ENCODE peak calls at places on chromosomes 12 and 14, in seven cellular contexts. H, S, I, D, T, F and K are unnamed samples. For H3K27me3, the result is how much of the 10 kb centered on the place peaks cover.

GRCh38 chr12:104340177-104340576 is 36.6 kb downstream of the EID3 start:
- DNase-seq in F (no peak), S (no peak), H (no peak), T (peak), I (no peak), D (no peak), K (no peak)

GRCh38 chr12:93442411-93443340 is 929 bp upstream of the UBE2N start:
- DNase-seq in H (no peak), I (no peak), D (no peak), T (peak), S (no peak), F (no peak), K (no peak)

GRCh38 chr12:2395352-2395977 is 342.7 kb downstream of the CACNA1C start:
- DNase-seq in I (peak), H (peak), T (peak), F (peak), S (peak), D (peak), K (no peak)

GRCh38 chr12:130459916-130460315 is 122.2 kb downstream of the PIWIL1 start:
- DNase-seq in S (no peak), D (no peak), H (no peak), I (no peak), F (no peak), T (no peak), K (no peak)

GRCh38 chr12:54497883-54498282 is 331 bp downstream of the NCKAP1L start:
- DNase-seq in S (no peak), I (no peak), D (no peak), F (no peak), H (no peak), T (no peak), K (no peak)

GRCh38 chr12:31828057-31828456 is 99.2 kb upstream of the AMN1 start:
- DNase-seq in F (no peak), S (no peak), H (no peak), D (no peak), T (no peak), I (no peak), K (no peak)

GRCh38 chr12:76018672-76019071 is 12.9 kb downstream of the PHLDA1 start:
- DNase-seq in T (no peak), S (no peak), I (no peak), F (no peak), D (no peak), H (no peak), K (no peak)

GRCh38 chr12:132084681-132085635 is 59.2 kb downstream of the DDX51 start:
- DNase-seq in H (peak), S (peak), F (no peak), T (peak), D (peak), I (peak), K (peak)

GRCh38 chr14:54529811-54530210 is 20.1 kb downstream of the CGRRF1 start:
- DNase-seq in T (peak), F (no peak), D (no peak), H (no peak), I (no peak), S (peak), K (no peak)

GRCh38 chr12:87667378-87667777 is 361.8 kb downstream of the C12orf50 start:
- DNase-seq in H (no peak), D (no peak), F (no peak), T (peak), S (no peak), I (no peak), K (no peak)

GRCh38 chr14:51929156-51929555 is 60.2 kb upstream of the RTRAF start:
- DNase-seq in H (no peak), D (no peak), I (no peak), S (no peak), T (peak), F (no peak), K (no peak)

GRCh38 chr12:102299731-102300130 is 102.1 kb upstream of the PMCH start:
- DNase-seq in T (no peak), F (no peak), I (no peak), H (no peak), D (no peak), S (no peak), K (no peak)

GRCh38 chr12:122917508-122918227 is 21.7 kb upstream of the VPS37B start:
- DNase-seq in I (peak), H (peak), D (peak), T (peak), S (peak), F (no peak), K (no peak)

DNA sequence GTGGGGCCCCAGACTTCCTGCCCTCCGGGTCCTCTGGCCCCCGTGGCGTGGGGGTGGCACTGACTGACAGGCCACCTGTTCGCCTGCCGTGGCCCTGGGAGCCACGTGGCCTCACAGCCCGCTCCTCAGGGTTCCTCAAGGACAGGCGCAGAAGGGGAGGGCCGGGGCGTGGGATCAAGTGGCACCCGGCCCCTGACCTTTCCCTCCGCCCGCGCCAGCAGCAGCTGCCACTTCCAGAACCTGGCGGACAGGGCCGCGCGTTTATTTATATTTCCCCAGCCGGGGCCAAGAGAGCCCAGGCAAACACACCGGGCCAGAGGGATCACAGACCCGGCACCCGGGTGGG is 92.6 kb downstream of the RFLNA start:
- DNase-seq in D (peak), F (no peak), S (no peak), T (no peak), I (peak), H (peak), K (peak)
- TF ChIP-seq POLR2A in D (peak), F (no peak), S (no peak), T (no peak), I (no peak), H (no peak), K (no peak)

GRCh38 chr12:40446385-40446784 is 221.6 kb downstream of the LRRK2 start:
- DNase-seq in S (no peak), I (no peak), D (no peak), T (peak), F (no peak), H (peak), K (no peak)
- TF ChIP-seq CTCF in S (no peak), I (no peak), D (no peak), T (peak), F (no peak), H (peak), K (no peak)

GRCh38 chr12:62190921-62191746 is 69.1 kb upstream of the USP15 start:
- DNase-seq in T (peak), F (no peak), D (peak), H (no peak), S (no peak), I (no peak), K (no peak)

GRCh38 chr12:62191747-62192485 is 68.3 kb upstream of the USP15 start:
- DNase-seq in D (peak), S (no peak), T (no peak), H (no peak), F (no peak), I (no peak), K (no peak)

GRCh38 chr12:62194616-62195015 is 65.6 kb upstream of the USP15 start:
- DNase-seq in F (no peak), H (no peak), S (no peak), D (no peak), I (no peak), T (no peak), K (no peak)

GRCh38 chr12:62194031-62194430 is 66.2 kb upstream of the USP15 start:
- DNase-seq in F (no peak), T (no peak), S (no peak), D (no peak), H (peak), I (no peak), K (no peak)

DNA sequence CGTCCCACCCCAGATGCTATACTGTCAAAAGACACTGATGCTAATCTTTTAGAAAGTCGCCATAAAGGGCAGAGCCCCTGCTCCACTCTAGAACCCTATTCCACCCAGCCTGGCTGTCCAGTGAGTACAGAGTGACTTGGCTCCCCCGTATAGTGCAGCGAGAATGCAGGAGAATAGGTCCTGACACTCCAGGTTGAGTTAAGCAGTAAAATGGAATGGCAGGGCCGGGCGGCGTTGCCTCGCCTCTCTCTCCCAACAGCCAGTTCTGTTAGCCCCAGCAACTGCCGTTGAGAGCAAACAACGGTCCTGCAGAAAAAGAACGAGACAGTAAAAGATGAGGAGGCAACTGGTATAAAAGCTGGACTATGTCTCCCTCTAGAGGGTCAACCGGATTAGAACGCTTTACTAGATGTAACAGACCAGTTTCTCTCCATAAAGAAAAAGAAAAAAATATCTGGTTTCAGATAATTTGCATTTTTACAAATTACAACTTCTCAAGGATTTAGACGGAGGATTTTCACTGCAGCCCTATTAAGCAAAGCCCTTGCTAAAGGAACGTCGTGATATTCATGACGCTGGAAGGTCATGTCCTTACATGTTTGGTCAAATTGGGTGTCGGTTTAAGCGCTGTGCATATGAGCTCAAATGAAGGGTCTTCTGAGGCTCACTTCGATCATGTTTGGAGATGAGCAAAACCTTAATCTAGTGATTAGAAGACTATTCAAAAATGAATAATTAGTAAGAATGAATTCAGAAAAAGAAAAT is 67.5 kb upstream of the USP15 start:
- DNase-seq in F (no peak), D (peak), T (peak), S (peak), H (peak), I (peak), K (peak)
- H3K27me3 ChIP-seq in F (under half), D (under half), T (under half), S (under half), H (under half), I (under half), K (under half)

GRCh38 chr12:109296431-109296830 is 12.7 kb downstream of the FOXN4 start:
- DNase-seq in S (no peak), T (no peak), H (no peak), F (no peak), I (no peak), D (no peak), K (no peak)
- TF ChIP-seq POLR2A in S (no peak), T (no peak), H (no peak), F (no peak), I (no peak), D (no peak), K (no peak)

GRCh38 chr12:12017798-12018197 is 52.9 kb upstream of the BCL2L14 start:
- DNase-seq in H (no peak), D (peak), S (no peak), I (no peak), F (no peak), T (no peak), K (no peak)
- TF ChIP-seq CTCF in H (peak), D (peak), S (no peak), I (no peak), F (peak), T (peak), K (no peak)

GRCh38 chr12:26124491-26125450 is at the start of gene BHLHE41:
- DNase-seq in F (no peak), I (peak), D (peak), H (no peak), T (peak), S (peak), K (peak)
- H3K27me3 ChIP-seq in F (half or more), I (half or more), D (under half), H (half or more), T (under half), S (under half), K (under half)